ENCODE peak calls at places on chromosome 9, in nine cellular contexts. H is HFFc6; B is stimulated activated CD8-positive, alpha-beta memory T cell treated with anti-CD3 and anti-CD28 coated beads, Interleukin-7, amount 100 ng/mL, for 24 hours; R is A549; U is non-pigmented ciliary epithelial cell; Y is Peyer's patch; L is activated T-helper 1 cell treated with anti-CD3 and anti-CD28 coated beads, Interleukin-12 subunit alpha, Interleukin-12 subunit beta, Interleukin-2, Interleukin-4 antibody, amounts not matched to agents 30 ng/mL and 10 ng/mL and 1 ng/mL, durations not matched to agents 14 hours and 24 hours and 36 hours; G is EL; E is stomach. I is an unnamed sample.

GRCh38 chr9:105119166-105119565 is 125.3 kb upstream of the SLC44A1 start:
- DNase-seq in H (no peak), U (no peak), E (no peak), G (no peak), L (no peak), R (no peak), B (no peak), Y (no peak), I (no peak)

GRCh38 chr9:127224883-127225739 is 39.5 kb upstream of the GARNL3 start:
- DNase-seq in L (peak; percentile 87), Y (peak; percentile 99), B (peak; percentile 82), H (peak; percentile 70), E (peak; percentile 99), U (no peak), G (peak; percentile 90), R (peak; percentile 95), I (peak; percentile 80)

GRCh38 chr9:127803507-127804352 is 1.0 kb downstream of the FPGS start:
- DNase-seq in L (no peak), G (peak; percentile 67), E (peak; percentile 53), H (peak; percentile 36), U (no peak), Y (no peak), R (peak; percentile 64), B (no peak), I (peak; percentile 60)

GRCh38 chr9:6488395-6488794 is 75.4 kb downstream of the UHRF2 start:
- DNase-seq in Y (no peak), E (no peak), H (no peak), B (no peak), R (no peak), G (no peak), L (no peak), U (no peak), I (no peak)

GRCh38 chr9:113399646-113400200 is 1.4 kb downstream of the ALAD start:
- DNase-seq in Y (no peak), B (no peak), R (no peak), H (no peak), G (no peak), L (no peak), E (no peak), U (no peak), I (no peak)

GRCh38 chr9:129458663-129459549 is 162.0 kb downstream of the C9orf50 start:
- DNase-seq in Y (peak; percentile 68), L (no peak), B (no peak), G (no peak), U (no peak), H (no peak), R (no peak), E (peak; percentile 86), I (peak; percentile 26)

GRCh38 chr9:69307446-69308216 is 17.4 kb upstream of the ENTREP1 start:
- DNase-seq in U (peak; percentile 49), E (no peak), G (peak; percentile 22), H (peak; percentile 55), L (no peak), Y (no peak), R (no peak), B (no peak), I (no peak)

GRCh38 chr9:136942881-136943230 is 1.7 kb downstream of the FBXW5 start:
- DNase-seq in E (no peak), L (no peak), B (no peak), R (no peak), G (no peak), Y (no peak), U (no peak), H (no peak), I (no peak)

GRCh38 chr9:121772600-121773285 is 121.3 kb downstream of the DAB2IP start:
- DNase-seq in R (no peak), Y (no peak), G (no peak), H (no peak), L (no peak), B (no peak), E (peak; percentile 88), U (no peak), I (no peak)

GRCh38 chr9:69265891-69266290 is 59.1 kb upstream of the ENTREP1 start:
- DNase-seq in L (no peak), Y (no peak), U (no peak), E (no peak), G (peak; percentile 17), B (no peak), R (no peak), H (peak; percentile 13), I (no peak)

GRCh38 chr9:113343732-113344231 is 3.7 kb upstream of the WDR31 start:
- DNase-seq in U (no peak), R (no peak), Y (peak; percentile 76), L (no peak), H (peak; percentile 58), E (peak; percentile 76), G (peak; percentile 25), B (no peak), I (peak; percentile 48)